ENCODE peak calls at places on chromosome 18, in ten cellular contexts. L, P, W, N, U, F, I, K, D and G are unnamed samples.

GRCh38 chr18:8634508-8634907 is 25.3 kb downstream of the RAB12 start:
- DNase-seq in L (no peak), P (no peak), W (no peak), N (no peak), U (no peak), F (no peak), I (no peak), K (no peak), D (no peak), G (no peak)

GRCh38 chr18:36099311-36099710 is 29.8 kb downstream of the SLC39A6 start:
- DNase-seq in L (no peak), P (no peak), W (no peak), N (no peak), U (no peak), F (no peak), I (peak), K (no peak), D (no peak), G (no peak)

GRCh38 chr18:39770399-39770798 is 2184.6 kb upstream of the PIK3C3 start:
- DNase-seq in L (no peak), P (no peak), W (no peak), N (no peak), U (no peak), F (no peak), I (no peak), K (no peak), D (no peak), G (no peak)

GRCh38 chr18:79697178-79697577 is 17.6 kb downstream of the CTDP1 start:
- DNase-seq in L (no peak), P (no peak), W (no peak), N (no peak), U (peak), F (no peak), I (no peak), K (no peak), D (no peak), G (no peak)

GRCh38 chr18:45910405-45911023 is 56.6 kb downstream of the EPG5 start:
- DNase-seq in L (peak), P (peak), W (peak), N (peak), U (peak), F (peak), I (peak), K (peak), D (peak), G (no peak)

GRCh38 chr18:58292675-58293074 is 248.6 kb downstream of the NEDD4L start:
- DNase-seq in L (no peak), P (no peak), W (no peak), N (no peak), U (no peak), F (no peak), I (no peak), K (no peak), D (no peak), G (no peak)

GRCh38 chr18:46051731-46052461 is 20.2 kb downstream of the PSTPIP2 start:
- DNase-seq in L (peak), P (no peak), W (no peak), N (no peak), U (no peak), F (no peak), I (peak), K (no peak), D (no peak), G (no peak)

GRCh38 chr18:48007955-48008701 is 77.7 kb upstream of the SMAD2 start:
- DNase-seq in L (no peak), P (peak), W (peak), N (peak), U (peak), F (no peak), I (peak), K (peak), D (peak), G (peak)